ENCODE peak calls at places on chromosomes 4 and X, in nine cellular contexts. E is IMR-90, K is RWPE2, N is psoas muscle, B is mucosa of descending colon, A is transverse colon, T is astrocyte, L is PC-3, X is HCT116. W is an unnamed sample.

GRCh38 chr4:87559090-87559837 is 30.1 kb upstream of the SPARCL1 start:
- DNase-seq in E (no peak), K (no peak), N (no peak), B (no peak), A (peak; percentile 17), T (no peak), L (peak; percentile 20), X (no peak), W (no peak)

GRCh38 chrX:135740683-135741149 is 27.3 kb downstream of the CT45A3 start:
- DNase-seq in E (no peak), K (no peak), N (no peak), B (peak; percentile 32), A (peak; percentile 26), T (no peak), L (peak; percentile 54), X (peak; percentile 6), W (no peak)

GRCh38 chrX:72016881-72017783 is 106.5 kb downstream of the NHSL2 start:
- DNase-seq in E (no peak), K (no peak), N (no peak), B (no peak), A (no peak), T (no peak), L (no peak), X (no peak), W (no peak)

GRCh38 chr4:181823183-181823582 is 420.0 kb upstream of the TENM3 start:
- DNase-seq in E (no peak), K (no peak), N (no peak), B (no peak), A (no peak), T (no peak), L (no peak), X (no peak), W (no peak)

GRCh38 chrX:153445856-153446635 is at the start of gene TREX2:
- DNase-seq in E (no peak), K (no peak), N (no peak), B (no peak), A (no peak), T (no peak), L (no peak), X (no peak), W (no peak)

GRCh38 chrX:153564047-153564606 is 34.8 kb downstream of the CCNQ start:
- DNase-seq in E (no peak), K (no peak), N (peak; percentile 82), B (no peak), A (no peak), T (no peak), L (no peak), X (no peak), W (no peak)

GRCh38 chrX:103157511-103158316 is 57.2 kb upstream of the BEX4 start:
- DNase-seq in E (peak; percentile 27), K (no peak), N (no peak), B (no peak), A (no peak), T (peak; percentile 18), L (peak; percentile 78), X (no peak), W (no peak)

GRCh38 chrX:71106427-71106826 is at the start of gene CXorf65:
- DNase-seq in E (no peak), K (no peak), N (no peak), B (no peak), A (no peak), T (no peak), L (no peak), X (no peak), W (no peak)

GRCh38 chrX:41984628-41985027 is 61.3 kb upstream of the CASK start:
- DNase-seq in E (no peak), K (no peak), N (no peak), B (peak; percentile 22), A (peak; percentile 20), T (peak; percentile 10), L (peak; percentile 89), X (peak; percentile 41), W (peak; percentile 40)

GRCh38 chr4:37467824-37468223 is 218.4 kb downstream of the RELL1 start:
- DNase-seq in E (no peak), K (no peak), N (no peak), B (no peak), A (no peak), T (no peak), L (no peak), X (no peak), W (no peak)

GRCh38 chrX:132463411-132463810 is 25.4 kb downstream of the MBNL3 start:
- DNase-seq in E (peak; percentile 6), K (no peak), N (no peak), B (no peak), A (no peak), T (no peak), L (peak; percentile 73), X (peak; percentile 8), W (no peak)

DNA sequence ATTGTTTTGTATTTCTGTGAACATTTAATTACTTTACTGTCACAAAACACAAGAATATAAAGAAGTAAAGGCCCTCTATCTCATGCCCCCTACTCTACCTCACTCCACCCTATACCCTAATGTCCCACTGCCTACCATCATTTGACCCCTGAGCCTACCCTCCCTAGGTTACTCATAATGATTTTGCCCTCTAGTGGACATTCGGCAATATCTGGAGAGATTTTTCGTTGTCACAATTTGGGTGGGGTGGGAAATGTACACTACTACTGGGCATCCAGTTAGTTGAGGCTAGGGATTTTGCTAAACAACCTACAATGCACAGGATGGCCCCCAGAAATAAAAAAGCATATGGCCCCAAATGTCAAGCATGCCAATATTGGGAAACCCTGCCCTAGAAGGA is 10.2 kb downstream of the TEX13A start:
- DNase-seq in E (no peak), K (no peak), N (no peak), B (no peak), A (no peak), T (no peak), L (peak; percentile 33), X (no peak), W (no peak)
- TF ChIP-seq CTCF in E (no peak), K (no peak), N (peak; percentile 4), B (no peak), A (no peak), T (no peak), L (peak; percentile 54), X (peak; percentile 38), W (peak; percentile 5)

DNA sequence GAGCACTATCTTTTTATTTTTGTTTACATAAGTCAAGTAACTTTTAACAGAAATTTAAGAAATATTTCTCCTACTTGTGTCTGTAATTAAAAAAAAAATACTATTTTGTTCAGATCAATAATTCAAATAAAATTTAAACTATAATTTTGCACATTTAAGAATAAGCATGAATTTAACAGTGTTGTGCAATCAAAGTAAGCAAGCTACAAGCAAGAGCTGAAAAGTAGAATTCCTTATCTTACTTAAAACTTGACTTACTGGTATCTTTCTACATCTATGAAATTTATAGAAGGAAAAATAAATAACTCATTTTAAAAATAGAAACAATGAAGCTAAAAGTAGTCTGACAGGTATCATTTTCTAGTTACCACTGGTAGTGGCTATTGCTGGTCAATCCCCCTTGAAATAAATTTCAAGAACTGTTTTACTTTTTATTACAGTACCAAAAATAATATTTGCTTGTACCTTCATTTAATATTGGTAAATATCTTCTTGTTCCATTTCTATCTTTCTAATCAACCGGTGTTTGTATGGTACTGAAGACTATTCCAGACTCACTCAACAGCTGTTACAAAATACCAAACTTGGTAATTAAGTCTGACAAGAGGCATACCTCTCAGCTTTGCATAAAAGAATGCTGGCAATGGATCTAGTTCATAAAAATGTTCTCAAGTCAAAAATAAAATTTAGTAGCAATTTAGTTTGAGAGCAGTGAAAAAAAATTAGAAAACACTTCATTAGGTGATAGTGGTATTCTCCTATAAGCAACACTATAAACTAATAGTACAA is 62.2 kb downstream of the NOCT start:
- DNase-seq in E (no peak), K (no peak), N (no peak), B (no peak), A (no peak), T (no peak), L (no peak), X (no peak), W (no peak)
- H3K4me1 ChIP-seq in E (no peaks in the 10 kb centered on the region), K (peaks cover 13% of the 10 kb centered on the region), N (peaks cover 68% of the 10 kb centered on the region), B (peaks cover 16% of the 10 kb centered on the region), A (peaks cover 12% of the 10 kb centered on the region), T (peaks cover 8% of the 10 kb centered on the region), L (peaks cover 19% of the 10 kb centered on the region), X (peaks cover 8% of the 10 kb centered on the region), W (peaks cover 6% of the 10 kb centered on the region)

GRCh38 chr4:25441519-25442117 is 64.6 kb downstream of the ANAPC4 start:
- DNase-seq in E (peak; percentile 59), K (no peak), N (no peak), B (peak; percentile 72), A (peak; percentile 57), T (peak; percentile 36), L (peak; percentile 76), X (peak; percentile 52), W (peak; percentile 53)
- TF ChIP-seq CTCF in E (peak; percentile 65), K (peak; percentile 82), N (peak; percentile 28), B (no peak), A (peak; percentile 38), T (peak; percentile 87), L (peak; percentile 80), X (peak; percentile 82), W (peak; percentile 83)

DNA sequence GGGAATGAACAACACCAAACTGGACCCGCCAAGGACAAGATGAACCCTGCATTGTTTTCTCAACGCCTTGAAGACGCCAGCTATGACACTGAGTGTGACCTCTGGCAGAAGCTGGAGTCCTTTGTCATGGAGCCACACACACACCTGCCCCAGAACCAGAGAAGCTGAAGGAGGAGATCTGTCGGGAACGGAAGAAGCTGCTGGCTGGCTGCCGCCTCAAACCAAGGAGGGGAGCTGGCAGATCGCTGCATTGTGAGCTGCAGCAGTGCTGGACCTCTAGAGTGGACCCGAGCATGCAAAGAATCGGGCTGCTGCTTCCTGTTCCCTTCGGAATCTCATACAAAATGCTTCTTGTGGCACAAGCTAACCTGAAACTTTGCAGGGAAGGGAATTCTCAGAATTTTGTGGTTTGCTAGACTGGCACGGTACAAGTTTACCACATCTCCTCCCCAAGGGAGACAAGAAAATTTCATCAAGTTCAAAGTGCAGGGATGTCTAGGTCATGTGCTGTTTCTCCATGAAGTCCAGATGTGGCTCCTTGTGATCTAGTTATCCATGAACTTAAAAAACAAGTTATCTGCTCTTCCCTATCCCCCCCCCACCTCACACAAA is 23.4 kb upstream of the GLRB start:
- DNase-seq in E (no peak), K (no peak), N (no peak), B (no peak), A (no peak), T (no peak), L (no peak), X (no peak), W (no peak)
- H3K4me1 ChIP-seq in E (peaks cover 2% of the 10 kb centered on the region), K (no peaks in the 10 kb centered on the region), N (no peaks in the 10 kb centered on the region), B (no peaks in the 10 kb centered on the region), A (no peaks in the 10 kb centered on the region), T (no peaks in the 10 kb centered on the region), L (no peaks in the 10 kb centered on the region), X (no peaks in the 10 kb centered on the region), W (no peaks in the 10 kb centered on the region)

GRCh38 chr4:146175541-146176453 is at the start of gene LSM6:
- DNase-seq in E (peak; percentile 85), K (peak; percentile 80), N (peak; percentile 90), B (peak; percentile 93), A (peak; percentile 91), T (peak; percentile 79), L (peak; percentile 87), X (peak; percentile 67), W (peak; percentile 80)
- TF ChIP-seq CTCF in E (peak; percentile 5), K (no peak), N (peak; percentile 16), B (no peak), A (no peak), T (no peak), L (no peak), X (no peak), W (no peak)

GRCh38 chr4:2822461-2823300 is 21.0 kb upstream of the ADD1 start:
- DNase-seq in E (no peak), K (peak; percentile 61), N (peak; percentile 41), B (peak; percentile 22), A (no peak), T (no peak), L (no peak), X (no peak), W (no peak)
- H3K4me1 ChIP-seq in E (peaks cover 8% of the 10 kb centered on the region), K (no peaks in the 10 kb centered on the region), N (peaks cover 6% of the 10 kb centered on the region), B (peaks cover 1% of the 10 kb centered on the region), A (peaks cover 9% of the 10 kb centered on the region), T (peaks cover 2% of the 10 kb centered on the region), L (peaks cover 2% of the 10 kb centered on the region), X (peaks cover 19% of the 10 kb centered on the region), W (peaks cover 5% of the 10 kb centered on the region)

W was measured in foreskin keratinocyte.